ENCODE peak calls at places on chromosome 10, in nine cellular contexts. B is naive thymus-derived CD8-positive, alpha-beta T cell; A is brain microvascular endothelial cell; Q is upper lobe of right lung; I is stimulated activated CD4-positive, alpha-beta T cell treated with anti-CD3 and anti-CD28 coated beads, Interleukin-12 subunit alpha, Interleukin-12 subunit beta, amount 100 ng/mL, for 48 hours; R is caudate nucleus; T is MCF 10A; Y is activated CD4-positive, alpha-beta T cell treated with anti-CD3 and anti-CD28 coated beads for 1 hour; N is heart right ventricle. G is an unnamed sample.

GRCh38 chr10:125883198-125883597 is 2.1 kb upstream of the DHX32 start:
- DNase-seq in B (no peak), A (no peak), Q (no peak), I (no peak), R (no peak), T (no peak), Y (no peak), N (no peak), G (peak)

GRCh38 chr10:127254276-127254675 is 57.9 kb upstream of the INSYN2A start:
- DNase-seq in B (no peak), A (peak), Q (no peak), I (no peak), R (no peak), T (no peak), Y (no peak), N (no peak), G (no peak)

GRCh38 chr10:98323221-98324164 is 55.5 kb upstream of the LOXL4 start:
- DNase-seq in B (no peak), A (peak), Q (peak), I (no peak), R (no peak), T (peak), Y (no peak), N (peak), G (peak)

GRCh38 chr10:19930936-19931859 is 115.0 kb downstream of the PLXDC2 start:
- DNase-seq in B (no peak), A (peak), Q (no peak), I (no peak), R (no peak), T (peak), Y (no peak), N (no peak), G (no peak)

GRCh38 chr10:69389827-69390490 is 26.8 kb downstream of the TACR2 start:
- DNase-seq in B (no peak), A (no peak), Q (no peak), I (no peak), R (no peak), T (peak), Y (no peak), N (peak), G (peak)

GRCh38 chr10:109934958-109935793 is 11.9 kb upstream of the XPNPEP1 start:
- DNase-seq in B (peak), A (peak), Q (no peak), I (no peak), R (no peak), T (peak), Y (no peak), N (peak), G (no peak)

GRCh38 chr10:93995598-93996271 is 2.0 kb downstream of the PLCE1 start:
- DNase-seq in B (no peak), A (peak), Q (no peak), I (no peak), R (no peak), T (peak), Y (no peak), N (no peak), G (peak)

GRCh38 chr10:72069751-72070501 is 18.4 kb downstream of the SPOCK2 start:
- DNase-seq in B (peak), A (no peak), Q (no peak), I (no peak), R (no peak), T (peak), Y (no peak), N (no peak), G (no peak)

GRCh38 chr10:68900427-68901105 is 549 bp upstream of the DDX50 start:
- DNase-seq in B (no peak), A (peak), Q (peak), I (no peak), R (no peak), T (no peak), Y (no peak), N (no peak), G (no peak)